ENCODE peak calls at places on chromosomes 3 and 15, in seven cellular contexts. One of them, this sample, is unnamed.

GRCh38 chr3:194782767-194783404 is 97.2 kb downstream of the FAM43A start:
- DNase-seq in mesendoderm: no peak
- DNase-seq in H1: no peak
- DNase-seq in H9: no peak
- DNase-seq in mesenchymal stem cell: no peak
- DNase-seq in neuronal stem cell: no peak
- DNase-seq in trophoblast cell: no peak
- DNase-seq in this sample: peak; percentile 4

GRCh38 chr15:56425276-56425675 is 39.7 kb downstream of the MNS1 start:
- DNase-seq in mesenchymal stem cell: no peak
- DNase-seq in H9: no peak
- DNase-seq in trophoblast cell: no peak
- DNase-seq in neuronal stem cell: no peak
- DNase-seq in H1: no peak
- DNase-seq in mesendoderm: no peak
- DNase-seq in this sample: no peak

GRCh38 chr3:120350431-120350941 is 1.3 kb upstream of the LRRC58 start:
- DNase-seq in H9: no peak
- DNase-seq in mesenchymal stem cell: peak; percentile 75
- DNase-seq in trophoblast cell: peak; percentile 18
- DNase-seq in neuronal stem cell: no peak
- DNase-seq in mesendoderm: peak; percentile 12
- DNase-seq in H1: no peak
- DNase-seq in this sample: peak; percentile 84

GRCh38 chr3:101825904-101826445 is 23.3 kb upstream of the NFKBIZ start:
- DNase-seq in mesenchymal stem cell: no peak
- DNase-seq in H9: no peak
- DNase-seq in neuronal stem cell: no peak
- DNase-seq in H1: no peak
- DNase-seq in trophoblast cell: no peak
- DNase-seq in mesendoderm: no peak
- DNase-seq in this sample: peak; percentile 45

GRCh38 chr3:46895204-46895660 is 17.7 kb downstream of the PTH1R start:
- DNase-seq in mesenchymal stem cell: peak; percentile 54
- DNase-seq in mesendoderm: no peak
- DNase-seq in H1: peak; percentile 80
- DNase-seq in trophoblast cell: peak; percentile 81
- DNase-seq in H9: no peak
- DNase-seq in neuronal stem cell: no peak
- DNase-seq in this sample: peak; percentile 34

GRCh38 chr3:171351676-171352075 is 108.5 kb downstream of the TNIK start:
- DNase-seq in trophoblast cell: no peak
- DNase-seq in H1: no peak
- DNase-seq in H9: no peak
- DNase-seq in mesendoderm: no peak
- DNase-seq in mesenchymal stem cell: peak; percentile 75
- DNase-seq in neuronal stem cell: no peak
- DNase-seq in this sample: peak; percentile 92

GRCh38 chr3:193665370-193665989 is 72.5 kb downstream of the OPA1 start:
- DNase-seq in neuronal stem cell: no peak
- DNase-seq in H9: no peak
- DNase-seq in H1: no peak
- DNase-seq in trophoblast cell: peak; percentile 66
- DNase-seq in mesenchymal stem cell: peak; percentile 49
- DNase-seq in mesendoderm: peak; percentile 14
- DNase-seq in this sample: peak; percentile 54

GRCh38 chr3:159619341-159619885 is 369.2 kb upstream of the IL12A start:
- DNase-seq in H1: no peak
- DNase-seq in mesenchymal stem cell: peak; percentile 70
- DNase-seq in H9: no peak
- DNase-seq in mesendoderm: no peak
- DNase-seq in neuronal stem cell: peak; percentile 61
- DNase-seq in trophoblast cell: no peak
- DNase-seq in this sample: peak; percentile 36

GRCh38 chr3:15241341-15241740 is 35.3 kb downstream of the CAPN7 start:
- DNase-seq in mesenchymal stem cell: peak; percentile 18
- DNase-seq in mesendoderm: peak; percentile 30
- DNase-seq in neuronal stem cell: no peak
- DNase-seq in trophoblast cell: peak; percentile 31
- DNase-seq in H1: no peak
- DNase-seq in H9: no peak
- DNase-seq in this sample: no peak

GRCh38 chr3:197478746-197479668 is 76.8 kb downstream of the BDH1 start:
- DNase-seq in trophoblast cell: no peak
- DNase-seq in H9: no peak
- DNase-seq in mesenchymal stem cell: no peak
- DNase-seq in neuronal stem cell: no peak
- DNase-seq in mesendoderm: no peak
- DNase-seq in H1: no peak
- DNase-seq in this sample: no peak

GRCh38 chr15:61742591-61742990 is 317.7 kb downstream of the VPS13C start:
- DNase-seq in trophoblast cell: no peak
- DNase-seq in mesendoderm: no peak
- DNase-seq in H1: no peak
- DNase-seq in H9: no peak
- DNase-seq in mesenchymal stem cell: no peak
- DNase-seq in neuronal stem cell: no peak
- DNase-seq in this sample: no peak

GRCh38 chr3:72597756-72598195 is 250.5 kb downstream of the SHQ1 start:
- DNase-seq in neuronal stem cell: no peak
- DNase-seq in H1: no peak
- DNase-seq in trophoblast cell: no peak
- DNase-seq in H9: no peak
- DNase-seq in mesenchymal stem cell: peak; percentile 6
- DNase-seq in mesendoderm: peak; percentile 50
- DNase-seq in this sample: peak; percentile 13

GRCh38 chr15:57541805-57542504 is 49.7 kb upstream of the MYZAP start:
- DNase-seq in trophoblast cell: peak; percentile 84
- DNase-seq in H1: peak; percentile 83
- DNase-seq in mesenchymal stem cell: peak; percentile 76
- DNase-seq in neuronal stem cell: peak; percentile 57
- DNase-seq in mesendoderm: peak; percentile 67
- DNase-seq in H9: peak; percentile 67
- DNase-seq in this sample: peak; percentile 75

GRCh38 chr15:82847703-82848102 is 38.3 kb downstream of the WHAMM start:
- DNase-seq in mesendoderm: no peak
- DNase-seq in trophoblast cell: no peak
- DNase-seq in neuronal stem cell: no peak
- DNase-seq in mesenchymal stem cell: peak; percentile 14
- DNase-seq in H1: peak; percentile 37
- DNase-seq in H9: no peak
- DNase-seq in this sample: peak; percentile 24

GRCh38 chr3:94887056-94887455 is 824.2 kb downstream of the NSUN3 start:
- DNase-seq in mesendoderm: peak; percentile 67
- DNase-seq in trophoblast cell: no peak
- DNase-seq in H1: no peak
- DNase-seq in neuronal stem cell: no peak
- DNase-seq in mesenchymal stem cell: no peak
- DNase-seq in H9: no peak
- DNase-seq in this sample: no peak

GRCh38 chr3:172140499-172141391 is 101.4 kb downstream of the FNDC3B start:
- DNase-seq in trophoblast cell: peak; percentile 99
- DNase-seq in mesendoderm: peak; percentile 91
- DNase-seq in neuronal stem cell: no peak
- DNase-seq in H1: no peak
- DNase-seq in H9: no peak
- DNase-seq in mesenchymal stem cell: peak; percentile 100
- DNase-seq in this sample: peak; percentile 98

GRCh38 chr15:56019060-56019793 is 25.8 kb upstream of the NEDD4 start:
- DNase-seq in neuronal stem cell: no peak
- DNase-seq in H9: no peak
- DNase-seq in mesendoderm: no peak
- DNase-seq in trophoblast cell: no peak
- DNase-seq in mesenchymal stem cell: no peak
- DNase-seq in H1: no peak
- DNase-seq in this sample: peak; percentile 22

GRCh38 chr15:77352932-77353331 is 67.0 kb downstream of the PEAK1 start:
- DNase-seq in neuronal stem cell: no peak
- DNase-seq in H1: no peak
- DNase-seq in mesenchymal stem cell: no peak
- DNase-seq in trophoblast cell: no peak
- DNase-seq in mesendoderm: no peak
- DNase-seq in H9: no peak
- DNase-seq in this sample: peak; percentile 14

GRCh38 chr15:77355321-77355720 is 64.6 kb downstream of the PEAK1 start:
- DNase-seq in neuronal stem cell: no peak
- DNase-seq in mesendoderm: no peak
- DNase-seq in trophoblast cell: no peak
- DNase-seq in mesenchymal stem cell: no peak
- DNase-seq in H9: no peak
- DNase-seq in H1: no peak
- DNase-seq in this sample: no peak

GRCh38 chr15:77354064-77354463 is 65.8 kb downstream of the PEAK1 start:
- DNase-seq in mesendoderm: no peak
- DNase-seq in mesenchymal stem cell: no peak
- DNase-seq in trophoblast cell: no peak
- DNase-seq in H1: no peak
- DNase-seq in neuronal stem cell: no peak
- DNase-seq in H9: no peak
- DNase-seq in this sample: no peak

DNA sequence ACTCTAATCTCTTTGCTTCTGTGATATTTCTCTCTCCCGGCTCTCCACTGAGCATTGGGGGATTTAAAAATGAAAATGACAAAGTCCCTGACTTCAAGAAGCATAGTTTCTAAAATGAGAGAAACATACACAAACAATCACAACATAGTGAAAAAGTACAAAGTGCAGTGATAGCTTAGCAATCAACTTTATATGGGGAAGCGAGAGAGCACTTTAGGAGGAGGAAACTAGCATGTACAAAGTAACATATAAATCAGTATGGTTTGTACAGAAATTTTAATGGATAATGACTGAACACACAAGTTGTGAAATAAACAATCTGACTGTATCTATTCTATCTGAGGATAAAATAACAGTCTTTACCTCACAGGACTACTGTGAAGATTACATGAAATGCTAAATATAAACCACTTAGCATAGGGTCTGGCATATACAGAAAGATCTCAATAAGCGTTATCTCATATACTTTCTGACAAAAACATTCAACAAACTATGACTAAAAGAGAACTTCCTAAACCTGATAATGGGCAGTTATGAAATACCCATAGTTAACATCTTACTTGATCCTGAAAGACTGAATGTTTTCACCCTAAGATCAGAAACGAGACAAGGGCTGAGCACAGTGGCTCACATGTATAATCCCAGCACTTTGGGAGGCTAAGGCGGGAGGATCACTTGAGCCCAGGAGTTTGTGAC is 61.2 kb downstream of the PEAK1 start:
- DNase-seq in neuronal stem cell: no peak
- DNase-seq in mesendoderm: no peak
- DNase-seq in mesenchymal stem cell: peak; percentile 35
- DNase-seq in H9: no peak
- DNase-seq in trophoblast cell: no peak
- DNase-seq in H1: no peak
- DNase-seq in this sample: peak; percentile 46
- H3K4ac ChIP-seq in neuronal stem cell: no peak overlapping the region
- H3K4ac ChIP-seq in mesendoderm: no peak overlapping the region
- H3K4ac ChIP-seq in mesenchymal stem cell: no peak overlapping the region
- H3K4ac ChIP-seq in H9: no peak overlapping the region
- H3K4ac ChIP-seq in trophoblast cell: no peak overlapping the region
- H3K4ac ChIP-seq in H1: no peak overlapping the region
- H3K4ac ChIP-seq in this sample: no peak overlapping the region

DNA sequence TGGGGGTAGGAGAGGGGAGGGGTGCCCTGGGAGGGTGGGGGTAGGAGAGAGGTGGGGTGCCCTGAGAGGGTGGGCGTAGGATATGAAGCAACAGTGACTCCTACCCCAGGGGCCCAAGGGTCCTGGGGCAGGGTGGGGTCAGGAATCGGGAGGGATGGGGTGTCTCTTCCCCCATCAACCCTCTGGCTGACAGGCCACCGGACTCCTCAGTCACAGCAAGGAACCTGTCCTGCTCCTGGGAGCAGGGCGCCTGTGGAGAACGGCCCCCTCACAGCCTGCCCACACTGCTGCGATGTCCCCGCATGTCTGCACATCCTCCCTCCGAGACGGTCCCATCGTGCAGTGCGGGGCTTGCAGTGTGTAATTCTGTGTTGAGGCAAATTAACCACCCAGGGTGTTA is 2.7 kb downstream of the TM4SF19 start:
- DNase-seq in mesendoderm: no peak
- DNase-seq in H9: no peak
- DNase-seq in trophoblast cell: no peak
- DNase-seq in neuronal stem cell: no peak
- DNase-seq in H1: no peak
- DNase-seq in mesenchymal stem cell: no peak
- DNase-seq in this sample: no peak
- H3K18ac ChIP-seq in mesendoderm: no peak overlapping the region
- H3K18ac ChIP-seq in H9: no peak overlapping the region
- H3K18ac ChIP-seq in trophoblast cell: no peak overlapping the region
- H3K18ac ChIP-seq in neuronal stem cell: peak overlapping the region; percentile 71
- H3K18ac ChIP-seq in H1: no peak overlapping the region
- H3K18ac ChIP-seq in mesenchymal stem cell: peak overlapping the region; percentile 43
- H3K18ac ChIP-seq in this sample: no peak overlapping the region

GRCh38 chr15:86375733-86376132 is 296.1 kb downstream of the AGBL1 start:
- DNase-seq in H9: no peak
- DNase-seq in trophoblast cell: no peak
- DNase-seq in H1: no peak
- DNase-seq in neuronal stem cell: no peak
- DNase-seq in mesendoderm: no peak
- DNase-seq in mesenchymal stem cell: no peak
- DNase-seq in this sample: no peak

DNA sequence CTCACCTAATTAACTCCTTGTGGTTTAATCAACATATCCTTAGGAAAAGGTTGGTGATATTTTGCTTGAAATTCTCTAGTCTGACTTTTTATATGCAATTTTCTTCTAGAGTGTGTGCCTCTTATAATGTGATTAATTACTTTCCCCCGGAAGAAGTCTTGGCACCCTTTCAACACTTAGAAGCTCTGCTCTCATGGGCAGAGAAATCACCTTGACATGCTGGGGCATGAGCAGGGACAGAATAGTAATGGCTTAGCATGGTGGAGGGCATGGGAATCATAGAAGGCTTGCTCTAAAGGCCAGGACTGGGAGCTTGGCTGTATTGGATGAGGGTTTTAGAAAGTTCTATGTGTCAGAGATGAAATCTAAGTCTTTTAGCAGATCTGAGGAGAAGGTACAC is 293.5 kb downstream of the AGBL1 start:
- DNase-seq in H1: no peak
- DNase-seq in H9: no peak
- DNase-seq in trophoblast cell: no peak
- DNase-seq in mesenchymal stem cell: no peak
- DNase-seq in neuronal stem cell: no peak
- DNase-seq in mesendoderm: no peak
- DNase-seq in this sample: no peak
- H3K4ac ChIP-seq in H1: no peak overlapping the region
- H3K4ac ChIP-seq in H9: no peak overlapping the region
- H3K4ac ChIP-seq in trophoblast cell: no peak overlapping the region
- H3K4ac ChIP-seq in mesenchymal stem cell: no peak overlapping the region
- H3K4ac ChIP-seq in neuronal stem cell: no peak overlapping the region
- H3K4ac ChIP-seq in mesendoderm: no peak overlapping the region
- H3K4ac ChIP-seq in this sample: no peak overlapping the region

DNA sequence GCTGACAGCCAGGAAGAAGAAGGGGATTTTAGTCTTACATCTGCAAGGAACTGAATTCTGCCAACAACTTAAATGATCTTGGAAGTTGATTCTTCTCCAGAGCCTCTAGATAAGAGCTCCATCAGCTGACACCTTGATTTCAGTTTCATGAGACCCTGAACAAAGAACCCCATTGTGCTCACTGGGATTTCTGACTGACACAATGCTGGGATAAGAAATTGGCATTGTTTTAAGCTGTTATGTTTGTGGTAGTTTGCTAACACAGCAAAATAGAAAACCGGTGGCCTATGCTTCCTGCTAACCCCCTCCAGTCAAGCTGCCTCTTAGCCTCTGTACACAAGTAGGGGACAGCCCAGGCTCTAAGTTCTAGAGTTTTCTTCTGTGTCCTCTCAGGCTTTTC is 36.2 kb downstream of the MASP1 start:
- DNase-seq in H1: no peak
- DNase-seq in neuronal stem cell: no peak
- DNase-seq in mesendoderm: no peak
- DNase-seq in trophoblast cell: no peak
- DNase-seq in mesenchymal stem cell: no peak
- DNase-seq in H9: no peak
- DNase-seq in this sample: no peak
- H3K18ac ChIP-seq in H1: no peak overlapping the region
- H3K18ac ChIP-seq in neuronal stem cell: no peak overlapping the region
- H3K18ac ChIP-seq in mesendoderm: no peak overlapping the region
- H3K18ac ChIP-seq in trophoblast cell: no peak overlapping the region
- H3K18ac ChIP-seq in mesenchymal stem cell: no peak overlapping the region
- H3K18ac ChIP-seq in H9: no peak overlapping the region
- H3K18ac ChIP-seq in this sample: no peak overlapping the region